ENCODE peak calls at places on chromosome 3, in six cellular contexts. R is IMR-90, U is neuronal stem cell, W is H9, Q is H1, F is mesenchymal stem cell. Z is an unnamed sample.

GRCh38 chr3:31777887-31778286 is 203.2 kb downstream of the OSBPL10 start:
- DNase-seq in R (no peak), U (no peak), W (no peak), Q (no peak), F (no peak), Z (no peak)

GRCh38 chr3:183954875-183955274 is 62.8 kb downstream of the ABCC5 start:
- DNase-seq in R (no peak), U (no peak), W (peak), Q (peak), F (no peak), Z (peak)

GRCh38 chr3:37603722-37604121 is 258.0 kb upstream of the CTDSPL start:
- DNase-seq in R (no peak), U (no peak), W (no peak), Q (no peak), F (no peak), Z (peak)

GRCh38 chr3:3665546-3665945 is 133.7 kb upstream of the LRRN1 start:
- DNase-seq in R (no peak), U (no peak), W (no peak), Q (no peak), F (no peak), Z (peak)

GRCh38 chr3:12143949-12144504 is 14.7 kb downstream of the TIMP4 start:
- DNase-seq in R (peak), U (no peak), W (no peak), Q (no peak), F (peak), Z (no peak)

GRCh38 chr3:186108106-186108940 is 566 bp downstream of the ETV5 start:
- DNase-seq in R (peak), U (peak), W (peak), Q (no peak), F (peak), Z (peak)

GRCh38 chr3:9067352-9067975 is 104.2 kb upstream of the RAD18 start:
- DNase-seq in R (peak), U (peak), W (peak), Q (peak), F (peak), Z (peak)

GRCh38 chr3:57974796-57975388 is 33.3 kb upstream of the FLNB start:
- DNase-seq in R (peak), U (no peak), W (no peak), Q (no peak), F (peak), Z (peak)

GRCh38 chr3:78728406-78729145 is 1039.2 kb downstream of the ROBO1 start:
- DNase-seq in R (peak), U (peak), W (no peak), Q (no peak), F (peak), Z (peak)

GRCh38 chr3:132550579-132551305 is 46.3 kb upstream of the ACKR4 start:
- DNase-seq in R (peak), U (no peak), W (no peak), Q (no peak), F (no peak), Z (no peak)

GRCh38 chr3:187858711-187859110 is 113.4 kb upstream of the BCL6 start:
- DNase-seq in R (no peak), U (no peak), W (no peak), Q (no peak), F (no peak), Z (no peak)

GRCh38 chr3:152331018-152331541 is 62.4 kb downstream of the MBNL1 start:
- DNase-seq in R (peak), U (no peak), W (no peak), Q (no peak), F (peak), Z (no peak)

GRCh38 chr3:66413151-66413751 is 87.6 kb downstream of the LRIG1 start:
- DNase-seq in R (peak), U (no peak), W (no peak), Q (no peak), F (peak), Z (no peak)

GRCh38 chr3:156675744-156676466 is 1.5 kb downstream of the TIPARP start:
- DNase-seq in R (peak), U (no peak), W (no peak), Q (no peak), F (peak), Z (peak)

GRCh38 chr3:71176366-71176765 is 407.2 kb downstream of the FOXP1 start:
- DNase-seq in R (no peak), U (no peak), W (peak), Q (no peak), F (no peak), Z (peak)

GRCh38 chr3:123027292-123028232 is at the start of gene SEMA5B:
- DNase-seq in R (no peak), U (peak), W (peak), Q (no peak), F (peak), Z (peak)

GRCh38 chr3:34676431-34676830 is 878.0 kb downstream of the PDCD6IP start:
- DNase-seq in R (no peak), U (no peak), W (no peak), Q (no peak), F (peak), Z (no peak)

GRCh38 chr3:142180761-142181362 is 31.5 kb upstream of the TFDP2 start:
- DNase-seq in R (peak), U (peak), W (peak), Q (no peak), F (peak), Z (peak)

GRCh38 chr3:147120029-147120428 is 286.3 kb downstream of the ZIC4 start:
- DNase-seq in R (peak), U (no peak), W (no peak), Q (no peak), F (peak), Z (peak)

GRCh38 chr3:168877899-168878298 is 782.2 kb upstream of the GOLIM4 start:
- DNase-seq in R (no peak), U (no peak), W (no peak), Q (no peak), F (no peak), Z (peak)

GRCh38 chr3:117435481-117435880 is 725.9 kb downstream of the TUSC7 start:
- DNase-seq in R (no peak), U (no peak), W (no peak), Q (no peak), F (no peak), Z (no peak)
- H2BK120ac ChIP-seq in R (no peak), U (no peak), W (no peak), Q (no peak), F (no peak), Z (no peak)

GRCh38 chr3:64345351-64345750 is 120.1 kb upstream of the PRICKLE2 start:
- DNase-seq in R (peak), U (no peak), W (no peak), Q (no peak), F (peak), Z (no peak)
- H2BK120ac ChIP-seq in R (peak), U (no peak), W (no peak), Q (no peak), F (peak), Z (no peak)

DNA sequence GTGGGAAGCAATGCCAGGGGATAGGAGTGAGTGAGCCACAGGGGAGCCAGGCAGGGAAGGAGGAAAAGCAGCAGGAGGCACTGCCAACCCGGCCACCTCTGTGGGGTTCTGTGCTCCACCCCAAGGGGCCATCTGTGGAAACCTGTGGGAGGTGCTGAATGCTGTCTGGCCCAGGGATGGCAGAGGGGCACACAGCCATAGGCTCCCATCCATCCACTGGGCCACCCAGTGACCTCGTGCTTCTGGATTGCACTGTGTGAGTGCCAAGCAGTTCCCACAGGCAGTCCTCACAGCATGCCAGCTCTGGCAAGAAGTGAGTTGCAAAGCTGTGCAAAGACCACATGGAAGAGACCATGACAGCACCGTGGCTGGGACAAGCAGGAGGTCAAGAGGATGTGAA is 27.5 kb downstream of the DNAJB8 start:
- DNase-seq in R (peak), U (no peak), W (no peak), Q (no peak), F (no peak), Z (no peak)
- H2BK120ac ChIP-seq in R (no peak), U (no peak), W (no peak), Q (no peak), F (no peak), Z (no peak)

DNA sequence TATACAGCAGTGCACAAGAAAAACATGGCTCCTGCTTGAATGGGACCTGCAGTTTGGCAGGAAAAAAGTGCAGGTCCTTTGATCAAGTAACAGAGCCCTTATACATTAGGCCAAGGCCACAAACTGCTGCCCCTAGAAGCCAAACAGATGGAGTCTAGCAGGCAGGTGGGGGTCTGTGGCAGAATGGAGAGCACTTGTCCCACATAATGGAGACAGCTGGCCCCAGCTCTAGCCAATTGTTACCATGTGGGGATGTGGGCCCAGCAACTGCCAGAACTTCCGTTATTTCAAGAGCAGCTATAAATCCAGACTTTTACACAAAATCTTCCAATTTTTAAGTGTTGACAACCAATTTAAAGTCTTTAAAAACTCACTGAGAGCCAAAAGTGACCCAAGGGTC is 79.3 kb downstream of the SHQ1 start:
- DNase-seq in R (no peak), U (no peak), W (no peak), Q (no peak), F (no peak), Z (no peak)
- H2BK120ac ChIP-seq in R (no peak), U (no peak), W (no peak), Q (peak), F (no peak), Z (no peak)